ENCODE peak calls at places on chromosomes 4 and X, in eight cellular contexts. X is HCT116, K is K562, I is GM12878, A is HepG2, R is GM23338, U is H1, V is SK-N-MC. P is an unnamed sample.

GRCh38 chr4:18850763-18851331 is 829.3 kb upstream of the LCORL start:
- DNase-seq in V (no peak), X (no peak), R (no peak), U (no peak), K (no peak), I (no peak), A (no peak), P (no peak)

GRCh38 chrX:77493677-77494553 is 46.7 kb downstream of the FGF16 start:
- DNase-seq in U (peak), V (peak), A (peak), R (peak), I (no peak), X (no peak), K (peak), P (no peak)

GRCh38 chrX:49066690-49067089 is 7.1 kb downstream of the PRAF2 start:
- DNase-seq in I (no peak), R (no peak), X (no peak), A (no peak), U (no peak), V (no peak), K (no peak), P (no peak)

GRCh38 chr4:128288689-128289106 is 1.1 kb upstream of the PGRMC2 start:
- DNase-seq in X (no peak), U (no peak), R (peak), I (peak), A (no peak), V (no peak), K (peak), P (peak)

GRCh38 chr4:76977731-76978350 is 28.3 kb downstream of the SEPTIN11 start:
- DNase-seq in I (no peak), K (no peak), R (no peak), A (no peak), U (no peak), V (no peak), X (no peak), P (peak)

GRCh38 chr4:78666830-78667258 is 109.3 kb upstream of the BMP2K start:
- DNase-seq in I (no peak), X (no peak), U (no peak), R (no peak), V (no peak), A (no peak), K (no peak), P (peak)

GRCh38 chrX:101071585-101071984 is 7.1 kb upstream of the TMEM35A start:
- DNase-seq in R (no peak), A (no peak), K (peak), V (no peak), X (no peak), U (no peak), I (no peak), P (no peak)

GRCh38 chrX:17939724-17940123 is 78.6 kb upstream of the RAI2 start:
- DNase-seq in K (no peak), A (no peak), R (no peak), I (no peak), U (no peak), V (no peak), X (no peak), P (no peak)

GRCh38 chr4:52751349-52751911 is at the start of gene ERVMER34-1:
- DNase-seq in X (peak), I (no peak), R (peak), A (no peak), K (peak), U (peak), V (no peak), P (peak)

GRCh38 chr4:40196724-40197281 is at the start of gene RHOH:
- DNase-seq in I (no peak), X (no peak), K (peak), V (no peak), U (peak), A (no peak), R (peak), P (no peak)

GRCh38 chrX:69262036-69262905 is 97.0 kb upstream of the PJA1 start:
- DNase-seq in A (no peak), U (no peak), X (no peak), I (no peak), K (no peak), V (no peak), R (no peak), P (no peak)

GRCh38 chr4:166318810-166319525 is 445.9 kb downstream of the TLL1 start:
- DNase-seq in A (no peak), X (no peak), U (no peak), V (no peak), I (no peak), K (no peak), R (no peak), P (no peak)

GRCh38 chr4:137967480-137968190 is 274.5 kb downstream of the SLC7A11 start:
- DNase-seq in V (no peak), K (peak), A (no peak), X (no peak), U (no peak), R (no peak), I (no peak), P (no peak)

GRCh38 chrX:136112781-136113180 is 34.6 kb upstream of the FHL1 start:
- DNase-seq in I (no peak), K (no peak), X (no peak), R (no peak), U (no peak), V (no peak), A (no peak), P (no peak)

GRCh38 chr4:42478941-42479340 is 81.7 kb downstream of the SHISA3 start:
- DNase-seq in R (no peak), U (no peak), V (peak), K (no peak), X (no peak), I (no peak), A (no peak), P (no peak)

DNA sequence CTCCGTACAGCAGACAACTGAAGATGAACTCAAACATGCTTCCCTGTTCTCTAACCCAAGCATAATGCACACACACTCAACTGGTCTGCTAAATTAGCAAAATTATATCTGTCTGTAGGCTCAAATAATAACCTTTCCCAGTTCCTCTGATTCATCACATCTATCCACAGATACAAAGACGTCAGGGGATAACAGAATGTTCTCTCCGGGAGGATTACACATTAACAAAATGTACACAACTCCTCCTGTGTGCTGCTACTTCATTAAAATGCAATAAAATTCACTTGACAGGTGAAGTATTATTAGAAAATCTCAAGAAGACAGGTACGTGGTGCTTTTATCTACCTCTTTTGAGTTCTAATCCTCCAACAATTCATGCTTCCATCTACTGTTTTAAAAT is 57.4 kb downstream of the FAT1 start:
- DNase-seq in A (no peak), R (no peak), X (no peak), I (no peak), V (no peak), U (no peak), K (no peak), P (no peak)
- TF ChIP-seq POLR2AphosphoS5 in A (no peak), R (no peak), X (no peak), I (no peak), V (no peak), U (no peak), K (no peak), P (no peak)

DNA sequence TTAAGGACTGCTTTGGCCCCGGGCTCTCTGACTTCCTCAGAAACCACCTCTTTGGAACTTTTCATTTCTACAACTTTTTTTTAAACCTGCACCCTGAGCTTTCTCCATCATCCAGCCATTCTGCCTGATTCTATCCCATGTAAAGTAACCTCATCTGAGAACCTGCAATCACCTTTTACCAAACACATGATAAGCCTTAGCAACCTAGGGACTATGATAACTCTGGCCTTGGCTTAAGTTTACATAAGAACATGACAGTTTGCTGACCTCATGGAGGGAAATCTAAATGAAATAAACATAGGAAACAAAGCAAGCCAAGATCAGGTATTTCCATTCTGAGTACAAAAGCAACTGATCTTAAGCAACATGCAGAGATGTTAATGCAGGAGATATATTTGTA is 15.7 kb upstream of the TMEM150C start:
- DNase-seq in A (no peak), X (no peak), I (no peak), U (no peak), V (no peak), R (no peak), K (no peak), P (no peak)
- TF ChIP-seq EZH2 in A (no peak), X (no peak), I (no peak), U (no peak), V (no peak), R (no peak), K (no peak), P (no peak)

DNA sequence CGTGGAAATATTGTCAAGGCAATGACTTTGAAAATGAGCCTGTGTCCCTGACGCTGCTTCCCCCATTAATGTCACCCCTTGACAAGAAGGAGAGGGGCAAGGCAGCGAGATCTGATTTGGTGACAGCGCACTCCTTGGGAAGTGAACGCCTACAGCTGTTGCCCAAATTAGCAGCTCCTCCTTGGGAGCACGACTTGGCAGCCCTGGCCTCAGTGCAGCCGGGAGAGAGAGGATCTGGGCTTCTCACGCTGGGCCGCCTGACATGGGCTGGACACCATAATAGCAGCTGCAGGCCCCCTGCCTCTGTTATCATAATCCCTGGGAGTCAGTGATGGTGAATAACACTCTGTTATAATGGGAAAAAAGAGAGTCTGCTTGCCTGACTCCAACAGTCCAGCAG is 73.5 kb downstream of the PSAPL1 start:
- DNase-seq in K (no peak), R (no peak), A (no peak), X (no peak), I (no peak), V (no peak), U (no peak), P (no peak)
- TF ChIP-seq POLR2AphosphoS5 in K (no peak), R (no peak), A (no peak), X (no peak), I (no peak), V (no peak), U (no peak), P (no peak)

DNA sequence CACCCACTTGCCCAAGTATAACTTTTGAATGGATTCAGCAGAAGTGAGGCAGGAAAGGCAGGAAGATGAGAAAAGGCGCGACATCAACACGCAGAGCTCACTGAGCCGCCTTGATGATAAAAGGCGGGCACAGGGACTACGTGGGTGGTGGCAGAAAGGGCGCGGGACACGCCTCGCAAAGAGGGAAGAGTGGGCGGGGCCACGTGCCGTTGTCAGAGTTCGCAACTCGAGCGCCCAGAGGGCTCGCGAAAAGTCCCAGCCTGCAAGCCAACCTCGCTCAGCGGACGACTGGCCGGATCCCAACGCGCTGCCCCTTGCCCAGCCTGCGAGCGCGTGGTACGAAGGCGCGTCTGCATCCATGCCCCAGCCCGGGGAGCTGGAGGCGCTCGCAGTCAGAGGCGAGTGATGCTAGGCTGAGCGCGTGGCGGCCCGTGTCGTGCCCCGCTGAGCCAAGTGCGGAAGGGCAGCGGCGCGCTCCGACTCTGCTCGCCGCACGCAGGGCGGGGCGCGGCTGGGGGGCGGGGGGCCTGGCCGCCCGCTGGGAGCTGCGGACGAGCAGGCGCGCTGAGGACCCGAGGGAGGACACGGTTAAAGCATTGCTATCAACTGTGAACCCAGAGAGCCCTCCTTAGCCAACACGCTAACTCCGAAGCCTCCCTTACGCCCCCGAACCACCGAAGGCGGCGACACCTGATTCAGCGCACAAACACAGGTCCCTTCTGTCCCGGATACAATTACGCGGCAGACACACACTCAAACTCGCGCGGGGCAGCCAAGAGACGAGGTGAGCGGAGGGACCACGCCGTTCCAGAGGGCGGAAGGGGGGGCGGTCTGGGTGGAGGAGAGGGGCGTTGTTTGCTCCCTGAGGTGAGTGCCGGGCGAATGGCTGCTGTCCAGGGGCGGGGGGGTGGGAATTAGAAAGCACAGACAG is at the start of gene UGT8:
- DNase-seq in A (no peak), X (peak), R (peak), V (no peak), I (no peak), U (peak), K (peak), P (peak)
- TF ChIP-seq EZH2 in A (no peak), X (no peak), R (no peak), V (no peak), I (no peak), U (no peak), K (no peak), P (no peak)

DNA sequence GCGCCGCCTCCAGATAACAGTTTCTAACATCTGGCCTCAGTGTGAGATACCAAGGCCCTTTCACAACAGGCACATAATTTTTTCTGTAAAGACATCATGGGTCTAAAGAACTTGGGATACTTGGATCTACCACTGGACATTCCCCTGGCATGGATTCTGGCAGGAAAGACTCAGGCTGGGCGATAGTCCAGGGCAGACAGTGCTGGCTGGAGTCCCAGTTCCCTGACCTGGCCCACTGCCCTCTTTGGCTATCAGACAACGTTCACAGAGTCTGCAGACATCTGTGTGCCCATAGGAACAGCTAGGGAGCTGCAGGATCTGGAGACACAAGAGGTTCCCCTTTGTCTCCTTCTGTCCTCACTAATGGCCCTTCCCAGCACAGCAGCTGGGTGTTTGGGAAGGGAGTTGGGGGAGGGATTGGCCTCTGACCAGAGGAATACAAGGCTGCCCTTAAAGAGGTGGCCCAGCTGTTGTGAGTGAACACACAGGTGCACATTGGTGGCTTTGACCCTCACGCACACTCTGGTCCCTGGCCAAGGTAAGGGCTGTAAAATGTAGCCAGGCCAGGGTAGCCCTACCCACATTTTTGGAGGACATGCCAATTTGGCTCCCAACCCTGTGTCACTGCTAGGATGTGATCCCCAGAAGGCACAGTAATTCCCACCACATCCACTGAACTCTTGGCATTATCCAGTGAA is 72.4 kb downstream of the SOX3 start:
- DNase-seq in U (no peak), R (no peak), V (no peak), A (no peak), X (no peak), K (no peak), I (no peak), P (no peak)
- TF ChIP-seq POLR2AphosphoS5 in U (no peak), R (no peak), V (no peak), A (no peak), X (no peak), K (no peak), I (no peak), P (no peak)

DNA sequence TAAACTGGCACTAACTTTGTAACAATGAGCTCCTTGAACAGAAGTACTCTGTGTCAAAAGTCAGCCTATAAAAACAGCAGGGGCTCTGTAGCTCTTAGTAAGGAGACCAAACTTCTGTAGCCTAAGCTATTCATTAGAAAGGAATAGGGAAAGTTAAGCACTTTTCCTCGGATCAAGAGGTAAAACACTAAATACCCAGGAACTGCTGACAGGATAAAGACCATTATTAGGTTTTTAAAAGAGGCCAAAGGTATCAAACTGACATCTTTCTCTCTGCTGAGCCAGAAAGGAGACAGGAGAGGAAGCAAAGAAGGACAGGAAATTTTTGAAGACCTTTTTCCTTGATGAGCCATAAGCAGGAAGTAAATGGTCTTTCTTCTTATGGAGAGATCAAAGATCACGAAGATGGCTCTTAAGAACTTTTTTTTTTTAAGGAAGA is 31.9 kb downstream of the ANAPC10 start:
- DNase-seq in K (no peak), A (no peak), U (no peak), I (no peak), R (peak), V (no peak), X (peak), P (peak)
- TF ChIP-seq EZH2 in K (no peak), A (no peak), U (no peak), I (no peak), R (no peak), V (no peak), X (no peak), P (no peak)

GRCh38 chrX:40008841-40009461 is 88.8 kb downstream of the BCOR start:
- DNase-seq in I (no peak), R (peak), K (no peak), X (no peak), V (no peak), A (no peak), U (peak), P (no peak)
- TF ChIP-seq POLR2AphosphoS5 in I (no peak), R (no peak), K (no peak), X (no peak), V (no peak), A (no peak), U (no peak), P (no peak)